ENCODE peak calls at places on chromosomes 4 and X, in seven cellular contexts. One of them, this sample, is unnamed. For H3K4me1, the result is how much of the 10 kb centered on the place peaks cover.

GRCh38 chrX:12868747-12869146 is 1.9 kb downstream of the TLR7 start:
- DNase-seq in A673: no peak
- DNase-seq in heart left ventricle: no peak
- DNase-seq in aorta: no peak
- DNase-seq in kidney: no peak
- DNase-seq in stomach: no peak
- DNase-seq in thoracic aorta: no peak
- DNase-seq in this sample: no peak

GRCh38 chrX:44265559-44265958 is 77.9 kb downstream of the EFHC2 start:
- DNase-seq in A673: no peak
- DNase-seq in heart left ventricle: no peak
- DNase-seq in aorta: no peak
- DNase-seq in kidney: no peak
- DNase-seq in stomach: no peak
- DNase-seq in thoracic aorta: no peak
- DNase-seq in this sample: no peak

GRCh38 chr4:142129931-142130330 is 493.5 kb downstream of the IL15 start:
- DNase-seq in A673: no peak
- DNase-seq in heart left ventricle: no peak
- DNase-seq in aorta: no peak
- DNase-seq in kidney: no peak
- DNase-seq in stomach: no peak
- DNase-seq in thoracic aorta: no peak
- DNase-seq in this sample: no peak

GRCh38 chr4:158945529-158946108 is 157.3 kb upstream of the RAPGEF2 start:
- DNase-seq in A673: no peak
- DNase-seq in heart left ventricle: no peak
- DNase-seq in aorta: no peak
- DNase-seq in kidney: no peak
- DNase-seq in stomach: no peak
- DNase-seq in thoracic aorta: no peak
- DNase-seq in this sample: no peak

GRCh38 chr4:118997601-118998000 is 108.9 kb downstream of the SYNPO2 start:
- DNase-seq in A673: no peak
- DNase-seq in heart left ventricle: no peak
- DNase-seq in aorta: no peak
- DNase-seq in kidney: no peak
- DNase-seq in stomach: no peak
- DNase-seq in thoracic aorta: no peak
- DNase-seq in this sample: no peak

GRCh38 chr4:88659061-88659889 is 38.4 kb downstream of the NAP1L5 start:
- DNase-seq in A673: peak
- DNase-seq in heart left ventricle: peak
- DNase-seq in aorta: peak
- DNase-seq in kidney: no peak
- DNase-seq in stomach: peak
- DNase-seq in thoracic aorta: peak
- DNase-seq in this sample: peak

GRCh38 chr4:105276361-105276760 is 129.7 kb downstream of the TET2 start:
- DNase-seq in A673: no peak
- DNase-seq in heart left ventricle: no peak
- DNase-seq in aorta: no peak
- DNase-seq in kidney: no peak
- DNase-seq in stomach: no peak
- DNase-seq in thoracic aorta: no peak
- DNase-seq in this sample: no peak

GRCh38 chrX:66200855-66201795 is 37.1 kb downstream of the HEPH start:
- DNase-seq in A673: peak
- DNase-seq in heart left ventricle: no peak
- DNase-seq in aorta: no peak
- DNase-seq in kidney: no peak
- DNase-seq in stomach: no peak
- DNase-seq in thoracic aorta: no peak
- DNase-seq in this sample: peak

GRCh38 chrX:15855562-15856256 is 1.1 kb upstream of the AP1S2 start:
- DNase-seq in A673: no peak
- DNase-seq in heart left ventricle: no peak
- DNase-seq in aorta: no peak
- DNase-seq in kidney: no peak
- DNase-seq in stomach: no peak
- DNase-seq in thoracic aorta: no peak
- DNase-seq in this sample: peak

GRCh38 chr4:134762053-134762452 is 560.5 kb upstream of the PABPC4L start:
- DNase-seq in A673: peak
- DNase-seq in heart left ventricle: no peak
- DNase-seq in aorta: no peak
- DNase-seq in kidney: no peak
- DNase-seq in stomach: no peak
- DNase-seq in thoracic aorta: no peak
- DNase-seq in this sample: no peak

GRCh38 chr4:184481544-184481943 is 7.2 kb upstream of the IRF2 start:
- DNase-seq in A673: no peak
- DNase-seq in heart left ventricle: no peak
- DNase-seq in aorta: no peak
- DNase-seq in kidney: no peak
- DNase-seq in stomach: no peak
- DNase-seq in thoracic aorta: no peak
- DNase-seq in this sample: no peak

GRCh38 chrX:11899091-11899490 is 141.1 kb downstream of the MSL3 start:
- DNase-seq in A673: peak
- DNase-seq in heart left ventricle: no peak
- DNase-seq in aorta: no peak
- DNase-seq in kidney: no peak
- DNase-seq in stomach: no peak
- DNase-seq in thoracic aorta: no peak
- DNase-seq in this sample: no peak

GRCh38 chrX:54427837-54428424 is 12.3 kb upstream of the TSR2 start:
- DNase-seq in A673: no peak
- DNase-seq in heart left ventricle: no peak
- DNase-seq in aorta: no peak
- DNase-seq in kidney: no peak
- DNase-seq in stomach: no peak
- DNase-seq in thoracic aorta: no peak
- DNase-seq in this sample: peak

DNA sequence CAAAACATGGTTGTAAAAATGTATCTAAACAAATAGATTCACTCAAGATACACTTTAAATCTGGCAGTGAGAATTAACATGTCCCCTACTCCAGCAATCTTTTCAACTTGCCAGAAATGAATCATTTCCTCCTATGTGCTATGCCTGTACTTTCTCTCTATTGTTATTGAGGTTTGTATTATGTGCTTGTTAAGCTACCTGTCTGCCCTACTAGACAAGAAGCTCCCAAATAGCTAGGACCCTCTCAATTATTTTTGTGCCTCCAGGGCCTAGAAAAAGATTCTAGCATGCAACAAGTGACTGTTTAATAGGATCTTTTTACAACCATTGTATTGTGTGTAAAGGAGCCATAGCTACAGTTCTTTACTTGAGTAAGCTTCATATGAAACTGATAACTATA is 3.5 kb upstream of the SAP30 start:
- DNase-seq in A673: peak
- DNase-seq in heart left ventricle: no peak
- DNase-seq in aorta: no peak
- DNase-seq in kidney: no peak
- DNase-seq in stomach: no peak
- DNase-seq in thoracic aorta: no peak
- DNase-seq in this sample: no peak
- H3K4me3 ChIP-seq in A673: peak
- H3K4me3 ChIP-seq in heart left ventricle: no peak
- H3K4me3 ChIP-seq in aorta: no peak
- H3K4me3 ChIP-seq in kidney: no peak
- H3K4me3 ChIP-seq in stomach: no peak
- H3K4me3 ChIP-seq in thoracic aorta: peak
- H3K4me3 ChIP-seq in this sample: no peak

GRCh38 chr4:169773889-169774288 is 16.1 kb upstream of the HPF1 start:
- DNase-seq in A673: no peak
- DNase-seq in heart left ventricle: no peak
- DNase-seq in aorta: no peak
- DNase-seq in kidney: no peak
- DNase-seq in stomach: no peak
- DNase-seq in thoracic aorta: no peak
- DNase-seq in this sample: no peak
- H3K27ac ChIP-seq in A673: no peak
- H3K27ac ChIP-seq in heart left ventricle: no peak
- H3K27ac ChIP-seq in aorta: no peak
- H3K27ac ChIP-seq in kidney: no peak
- H3K27ac ChIP-seq in stomach: no peak
- H3K27ac ChIP-seq in thoracic aorta: no peak
- H3K27ac ChIP-seq in this sample: no peak

GRCh38 chr4:152663203-152664066 is 16.4 kb downstream of the TMEM154 start:
- DNase-seq in A673: no peak
- DNase-seq in heart left ventricle: no peak
- DNase-seq in aorta: no peak
- DNase-seq in kidney: no peak
- DNase-seq in stomach: no peak
- DNase-seq in thoracic aorta: no peak
- DNase-seq in this sample: no peak
- H3K4me1 ChIP-seq in A673: under half
- H3K4me1 ChIP-seq in heart left ventricle: under half
- H3K4me1 ChIP-seq in aorta: under half
- H3K4me1 ChIP-seq in kidney: under half
- H3K4me1 ChIP-seq in stomach: under half
- H3K4me1 ChIP-seq in thoracic aorta: under half
- H3K4me1 ChIP-seq in this sample: under half

GRCh38 chrX:72054776-72055495 is 76.8 kb downstream of the RTL5 start:
- DNase-seq in A673: no peak
- DNase-seq in heart left ventricle: no peak
- DNase-seq in aorta: no peak
- DNase-seq in kidney: no peak
- DNase-seq in stomach: no peak
- DNase-seq in thoracic aorta: no peak
- DNase-seq in this sample: no peak
- H3K4me3 ChIP-seq in A673: no peak
- H3K4me3 ChIP-seq in heart left ventricle: no peak
- H3K4me3 ChIP-seq in aorta: no peak
- H3K4me3 ChIP-seq in kidney: no peak
- H3K4me3 ChIP-seq in stomach: no peak
- H3K4me3 ChIP-seq in thoracic aorta: no peak
- H3K4me3 ChIP-seq in this sample: no peak

This sample was measured in small intestine.